ENCODE peak calls at places on chromosomes 4 and X, in seven cellular contexts. J, V, M, F, Z, G and P are unnamed samples.

GRCh38 chr4:77927991-77928925 is 65.6 kb downstream of the MRPL1 start:
- DNase-seq in J (peak; percentile 78), M (no peak), V (no peak), Z (peak; percentile 39), F (no peak), G (no peak), P (no peak)

GRCh38 chr4:78666830-78667258 is 109.3 kb upstream of the BMP2K start:
- DNase-seq in Z (no peak), J (peak; percentile 50), V (no peak), M (no peak), F (no peak), G (no peak), P (no peak)

GRCh38 chrX:111394581-111394980 is 17.4 kb downstream of the DCX start:
- DNase-seq in G (no peak), F (no peak), J (no peak), M (no peak), V (no peak), Z (no peak), P (no peak)

GRCh38 chr4:136818811-136819210 is 713.5 kb downstream of the PCDH18 start:
- DNase-seq in J (peak; percentile 52), G (no peak), F (no peak), M (no peak), Z (no peak), V (no peak), P (no peak)

GRCh38 chr4:101331017-101331416 is 16.3 kb downstream of the PPP3CA start:
- DNase-seq in M (no peak), F (no peak), G (no peak), Z (no peak), J (no peak), V (no peak), P (no peak)

GRCh38 chr4:150970685-150971151 is 44.4 kb downstream of the LRBA start:
- DNase-seq in F (no peak), Z (no peak), G (no peak), J (no peak), V (no peak), M (no peak), P (no peak)

GRCh38 chr4:87153078-87153477 is 67.3 kb downstream of the KLHL8 start:
- DNase-seq in F (no peak), V (no peak), G (no peak), J (no peak), Z (no peak), M (no peak), P (no peak)

GRCh38 chr4:147790412-147790811 is 58.5 kb downstream of the ARHGAP10 start:
- DNase-seq in G (no peak), J (no peak), V (no peak), Z (no peak), M (no peak), F (no peak), P (no peak)

GRCh38 chrX:47579537-47579936 is 2.7 kb upstream of the TIMP1 start:
- DNase-seq in M (no peak), Z (no peak), G (no peak), F (no peak), J (peak; percentile 83), V (no peak), P (no peak)

GRCh38 chr4:137510866-137511265 is 21.4 kb downstream of the PCDH18 start:
- DNase-seq in V (no peak), F (no peak), Z (peak; percentile 72), J (peak; percentile 97), G (peak; percentile 23), M (no peak), P (no peak)

GRCh38 chrX:108250654-108251579 is 159.3 kb downstream of the ATG4A start:
- DNase-seq in G (no peak), V (no peak), M (no peak), Z (no peak), J (no peak), F (peak; percentile 17), P (no peak)

GRCh38 chrX:105260291-105261043 is 40.0 kb upstream of the TEX13A start:
- DNase-seq in Z (no peak), G (no peak), M (no peak), F (no peak), J (no peak), V (no peak), P (no peak)

GRCh38 chrX:71173440-71173839 is 28.8 kb downstream of the NLGN3 start:
- DNase-seq in F (no peak), G (no peak), Z (no peak), V (no peak), J (no peak), M (no peak), P (no peak)

GRCh38 chrX:153993978-153994377 is 21.4 kb downstream of the TMEM187 start:
- DNase-seq in V (no peak), M (no peak), G (no peak), J (no peak), F (no peak), Z (no peak), P (no peak)

GRCh38 chrX:2793752-2794151 is 35.0 kb upstream of the GYG2 start:
- DNase-seq in V (no peak), G (no peak), J (no peak), M (no peak), Z (no peak), F (no peak), P (no peak)

GRCh38 chrX:122817321-122817720 is 366.8 kb upstream of the GRIA3 start:
- DNase-seq in G (no peak), V (no peak), Z (no peak), F (no peak), M (no peak), J (no peak), P (no peak)

GRCh38 chr4:94455081-94455480 is 3.3 kb downstream of the PDLIM5 start:
- DNase-seq in V (peak; percentile 73), Z (no peak), G (no peak), J (peak; percentile 88), F (no peak), M (peak; percentile 75), P (no peak)

GRCh38 chrX:53900623-53901022 is 143.7 kb downstream of the PHF8 start:
- DNase-seq in M (no peak), J (no peak), F (no peak), V (no peak), G (no peak), Z (no peak), P (no peak)
- H3K4me3 ChIP-seq in M (no peak overlapping the region), J (no peak overlapping the region), F (no peak overlapping the region), V (no peak overlapping the region), G (no peak overlapping the region), Z (no peak overlapping the region), P (no peak overlapping the region)

DNA sequence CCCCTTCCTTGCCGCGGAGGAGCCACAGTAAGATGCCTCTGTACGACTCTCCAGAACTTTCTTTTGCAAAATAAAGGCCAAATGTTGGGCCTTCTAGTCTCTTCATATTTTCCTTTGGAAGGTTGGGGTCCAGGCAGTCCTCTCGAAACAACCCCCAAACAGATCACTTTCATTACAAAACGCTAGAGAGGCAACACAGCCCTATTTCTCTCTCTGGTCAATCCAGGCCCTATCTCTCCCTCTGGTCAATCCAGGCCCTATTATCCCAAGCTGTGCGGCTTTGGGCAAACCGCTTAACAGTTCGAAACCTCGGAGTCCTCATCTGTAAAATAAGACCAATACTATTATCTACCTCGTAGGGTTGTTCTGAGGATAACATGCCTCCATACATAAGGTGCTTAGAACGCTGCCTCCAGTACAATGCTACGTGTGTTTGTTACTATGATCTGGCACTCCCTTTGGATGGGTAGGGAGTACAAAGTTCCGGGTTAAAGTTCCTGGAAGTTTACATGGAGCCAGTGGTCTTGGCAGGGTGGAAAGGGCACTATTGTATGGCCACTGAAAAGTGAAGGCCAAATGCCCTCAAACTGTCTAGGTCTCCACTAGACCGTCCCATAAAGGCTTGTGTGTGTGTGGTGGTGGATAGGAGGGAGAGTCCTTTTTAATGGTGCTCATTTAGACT is 75.4 kb upstream of the BCOR start:
- DNase-seq in Z (no peak), M (no peak), G (no peak), F (no peak), V (no peak), J (no peak), P (no peak)
- H3K4me3 ChIP-seq in Z (no peak overlapping the region), M (peak overlapping the region; percentile 54), G (peak overlapping the region; percentile 53), F (no peak overlapping the region), V (no peak overlapping the region), J (no peak overlapping the region), P (no peak overlapping the region)

DNA sequence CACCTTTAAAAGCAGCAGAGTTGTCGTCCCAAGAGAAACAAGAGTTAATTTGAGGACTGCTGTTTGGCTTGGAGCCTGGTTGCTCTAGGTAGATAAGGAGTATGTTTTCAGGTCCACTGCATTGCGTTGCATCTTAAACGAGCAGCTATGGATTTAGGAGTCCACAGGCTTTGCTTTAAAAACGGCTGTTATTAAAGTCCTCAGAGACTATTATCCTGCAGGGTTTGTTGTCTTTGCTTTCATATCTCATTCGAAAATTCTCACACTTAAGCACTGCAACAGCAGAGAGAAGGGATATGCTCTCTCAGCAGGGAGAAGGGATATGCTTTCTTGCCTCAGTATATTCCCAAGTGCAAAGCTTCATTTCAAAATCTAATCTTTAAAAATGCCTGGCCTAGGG is 444.7 kb upstream of the FTHL17 start:
- DNase-seq in M (no peak), V (no peak), G (no peak), J (no peak), Z (no peak), F (no peak), P (no peak)
- H3K4me3 ChIP-seq in M (no peak overlapping the region), V (no peak overlapping the region), G (no peak overlapping the region), J (no peak overlapping the region), Z (no peak overlapping the region), F (no peak overlapping the region), P (no peak overlapping the region)

GRCh38 chr4:34178476-34178875 is 2065.8 kb downstream of the ARAP2 start:
- DNase-seq in G (no peak), V (no peak), J (no peak), F (no peak), M (no peak), Z (no peak), P (no peak)

GRCh38 chr4:34183916-34184315 is 2060.4 kb downstream of the ARAP2 start:
- DNase-seq in G (no peak), V (no peak), F (no peak), M (no peak), Z (peak; percentile 8), J (peak; percentile 8), P (no peak)

GRCh38 chr4:34181311-34181808 is 2063.0 kb downstream of the ARAP2 start:
- DNase-seq in J (peak; percentile 94), V (no peak), F (no peak), G (no peak), Z (peak; percentile 85), M (no peak), P (no peak)

GRCh38 chr4:34181891-34182290 is 2062.4 kb downstream of the ARAP2 start:
- DNase-seq in G (no peak), F (no peak), M (no peak), Z (no peak), V (no peak), J (peak; percentile 96), P (no peak)

GRCh38 chr4:34182346-34182745 is 2062.0 kb downstream of the ARAP2 start:
- DNase-seq in J (peak; percentile 92), V (no peak), Z (no peak), M (peak; percentile 30), F (no peak), G (no peak), P (no peak)
- H3K4me3 ChIP-seq in J (peak overlapping the region; percentile 19), V (no peak overlapping the region), Z (no peak overlapping the region), M (no peak overlapping the region), F (no peak overlapping the region), G (no peak overlapping the region), P (no peak overlapping the region)